ENCODE peak calls at places on chromosomes 2 and 18, in four cellular contexts. U, N, D and L are unnamed samples.

GRCh38 chr2:172929644-172930043 is 146.0 kb upstream of the MAP3K20 start:
- DNase-seq in U (peak), N (no peak), D (no peak), L (no peak)

GRCh38 chr2:165630276-165630675 is 160.8 kb downstream of the CSRNP3 start:
- DNase-seq in U (no peak), N (no peak), D (no peak), L (no peak)

GRCh38 chr2:84194906-84195644 is 264.0 kb downstream of the SUCLG1 start:
- DNase-seq in U (no peak), N (no peak), D (no peak), L (no peak)

GRCh38 chr2:42954227-42954962 is 162.0 kb upstream of the HAAO start:
- DNase-seq in U (peak), N (no peak), D (no peak), L (no peak)

GRCh38 chr2:31526946-31527345 is 53.8 kb downstream of the SRD5A2 start:
- DNase-seq in U (no peak), N (no peak), D (no peak), L (no peak)

GRCh38 chr2:200625958-200626363 is 40.1 kb downstream of the AOX1 start:
- DNase-seq in U (peak), N (no peak), D (no peak), L (no peak)

GRCh38 chr2:219402665-219403515 is 15.2 kb upstream of the DNPEP start:
- DNase-seq in U (peak), N (peak), D (peak), L (no peak)

GRCh38 chr2:112940859-112941258 is 29.9 kb downstream of the IL37 start:
- DNase-seq in U (no peak), N (no peak), D (no peak), L (no peak)

GRCh38 chr2:88187038-88187676 is 17.0 kb downstream of the THNSL2 start:
- DNase-seq in U (peak), N (no peak), D (peak), L (no peak)

GRCh38 chr2:20452551-20452950 is 5.7 kb downstream of the RHOB start:
- DNase-seq in U (peak), N (no peak), D (peak), L (no peak)

GRCh38 chr2:191758420-191759199 is 80.7 kb downstream of the NABP1 start:
- DNase-seq in U (peak), N (no peak), D (peak), L (peak)

GRCh38 chr2:71006955-71007799 is 12.5 kb upstream of the TEX261 start:
- DNase-seq in U (no peak), N (no peak), D (no peak), L (no peak)

GRCh38 chr2:31987454-31987853 is 23.4 kb downstream of the MEMO1 start:
- DNase-seq in U (peak), N (no peak), D (no peak), L (no peak)

GRCh38 chr18:2146754-2147153 is 424.6 kb downstream of the METTL4 start:
- DNase-seq in U (no peak), N (no peak), D (no peak), L (no peak)

GRCh38 chr2:148876190-148876588 is 1.2 kb downstream of the KIF5C start:
- DNase-seq in U (no peak), N (no peak), D (no peak), L (no peak)

GRCh38 chr18:11051462-11051861 is 97.9 kb downstream of the PIEZO2 start:
- DNase-seq in U (no peak), N (no peak), D (no peak), L (no peak)

GRCh38 chr2:29562319-29562718 is 359.1 kb downstream of the ALK start:
- DNase-seq in U (peak), N (no peak), D (no peak), L (no peak)

GRCh38 chr2:185145316-185146121 is 547.2 kb downstream of the ZNF804A start:
- DNase-seq in U (no peak), N (no peak), D (no peak), L (no peak)

GRCh38 chr2:160050147-160050546 is 12.3 kb downstream of the PLA2R1 start:
- DNase-seq in U (no peak), N (no peak), D (no peak), L (no peak)

GRCh38 chr2:48617618-48618017 is at the start of gene GTF2A1L:
- DNase-seq in U (no peak), N (no peak), D (no peak), L (no peak)

GRCh38 chr2:168201211-168201610 is 46.2 kb downstream of the STK39 start:
- DNase-seq in U (no peak), N (no peak), D (no peak), L (no peak)

GRCh38 chr2:189116984-189117383 is 62.6 kb downstream of the COL5A2 start:
- DNase-seq in U (peak), N (no peak), D (no peak), L (no peak)

GRCh38 chr2:118668431-118669424 is 178.7 kb downstream of the EN1 start:
- DNase-seq in U (peak), N (peak), D (no peak), L (no peak)

GRCh38 chr2:120628248-120628647 is 107.4 kb upstream of the GLI2 start:
- DNase-seq in U (no peak), N (no peak), D (no peak), L (no peak)

GRCh38 chr2:170812716-170813585 is 3.7 kb upstream of the GAD1 start:
- DNase-seq in U (peak), N (peak), D (no peak), L (no peak)

GRCh38 chr2:238389985-238390682 is 36.6 kb upstream of the ASB1 start:
- DNase-seq in U (no peak), N (no peak), D (peak), L (no peak)

GRCh38 chr2:38375711-38376345 is 1.2 kb downstream of the ATL2 start:
- DNase-seq in U (peak), N (no peak), D (no peak), L (no peak)

GRCh38 chr2:207143131-207143473 is 22.6 kb downstream of the KLF7 start:
- DNase-seq in U (no peak), N (no peak), D (no peak), L (no peak)
- H3K4me3 ChIP-seq in U (no peak), N (no peak), D (no peak), L (peak)

DNA sequence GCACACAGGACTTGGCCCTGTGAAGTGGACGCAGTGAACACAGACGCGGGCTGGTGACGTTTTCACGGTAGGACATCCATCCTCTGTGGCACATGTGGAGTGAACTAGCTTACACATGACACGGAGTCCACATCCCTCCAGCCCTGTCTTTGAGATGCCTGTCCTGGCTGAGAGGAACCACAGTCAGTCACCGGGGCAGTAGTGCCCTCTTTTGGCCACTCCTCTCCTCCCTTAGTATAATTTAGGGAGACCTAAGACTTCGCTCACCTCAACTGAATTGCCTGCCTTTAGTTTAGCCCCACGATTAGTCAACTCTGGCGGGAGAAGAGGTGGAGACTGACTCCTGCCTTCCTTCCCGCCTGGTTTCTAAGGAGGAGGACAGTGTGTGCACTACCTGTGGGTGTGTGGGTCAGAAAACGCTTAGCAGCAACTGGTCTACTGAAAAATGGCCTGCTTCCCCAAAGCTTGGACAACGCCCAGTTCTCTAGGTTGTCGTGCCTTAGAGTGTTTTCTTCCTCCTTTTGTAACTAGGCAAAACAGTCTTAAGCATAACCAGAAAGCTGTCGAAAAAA is 70.6 kb downstream of the MBP start:
- DNase-seq in U (no peak), N (no peak), D (no peak), L (no peak)
- TF ChIP-seq CTCF in U (no peak), N (no peak), D (no peak), L (no peak)

GRCh38 chr2:221530653-221531037 is 41.5 kb downstream of the EPHA4 start:
- DNase-seq in U (no peak), N (no peak), D (no peak), L (no peak)
- H3K4me3 ChIP-seq in U (no peak), N (no peak), D (no peak), L (peak)

DNA sequence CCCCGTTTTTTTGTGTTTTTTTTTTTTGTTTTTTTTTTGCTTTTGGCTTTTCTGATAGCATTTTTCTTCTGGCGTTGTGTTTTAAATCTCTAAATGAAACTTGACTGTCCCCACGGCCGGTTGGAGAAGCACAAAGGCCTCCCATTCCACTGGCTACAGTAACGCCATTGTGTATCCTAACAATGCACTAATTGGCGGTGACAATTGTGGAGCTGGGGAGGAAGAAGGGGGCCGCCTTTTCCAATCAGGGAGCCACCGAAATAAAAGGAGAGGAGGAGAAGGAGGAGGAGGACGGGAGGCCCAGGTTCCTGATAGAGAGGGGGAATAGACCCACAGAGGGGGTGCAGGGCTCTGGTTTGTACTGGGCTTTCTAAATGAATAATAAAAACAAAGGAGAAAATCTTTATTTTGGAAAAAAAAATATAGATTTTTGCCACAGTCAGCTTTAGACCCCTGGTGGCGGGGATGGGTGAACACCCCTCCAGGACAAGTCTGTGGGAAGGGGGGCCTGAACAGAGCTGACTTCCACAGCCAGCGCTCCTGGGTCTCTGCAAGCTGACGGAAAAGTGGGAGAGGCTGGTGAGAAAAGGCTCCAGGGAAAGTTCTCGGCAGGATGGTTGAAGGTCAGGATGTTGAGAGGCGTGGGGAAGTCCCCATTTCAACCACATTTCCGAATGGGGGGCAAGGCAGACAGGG is 43.7 kb upstream of the FZD5 start:
- DNase-seq in U (no peak), N (no peak), D (no peak), L (no peak)
- TF ChIP-seq CTCF in U (no peak), N (no peak), D (no peak), L (no peak)